ENCODE peak calls at places on chromosome 12, in ten cellular contexts. F is SJSA1, J is heart right ventricle, T is lower leg skin, A is D341Med, L is hippocampal formation, O is COR-L47, U is pancreas, G is pons, N is HTR-8/SVneo. I is an unnamed sample.
A peak's percentile ranks its signal among the peaks of the same experiment; 100 is the strongest.

GRCh38 chr12:111578276-111578970 is 20.7 kb downstream of the ATXN2 start:
- DNase-seq in G (no peak), A (no peak), F (peak; percentile 100), T (no peak), O (no peak), L (no peak), J (no peak), N (peak; percentile 53), U (no peak), I (peak; percentile 80)

GRCh38 chr12:106178582-106178981 is 39.8 kb upstream of the NUAK1 start:
- DNase-seq in T (no peak), U (no peak), G (no peak), A (no peak), O (no peak), N (no peak), J (no peak), F (no peak), L (no peak), I (no peak)

GRCh38 chr12:7989827-7990491 is 42.6 kb upstream of the FOXJ2 start:
- DNase-seq in A (no peak), T (peak; percentile 71), G (no peak), U (no peak), L (no peak), O (no peak), J (no peak), N (no peak), F (no peak), I (no peak)

GRCh38 chr12:15590180-15590826 is 198.9 kb downstream of the EPS8 start:
- DNase-seq in U (no peak), L (peak; percentile 79), J (no peak), G (peak; percentile 82), O (no peak), A (peak; percentile 82), N (peak; percentile 45), F (peak; percentile 61), T (peak; percentile 63), I (peak; percentile 90)

GRCh38 chr12:68487721-68488309 is 122.9 kb upstream of the RAP1B start:
- DNase-seq in F (no peak), A (no peak), N (no peak), L (no peak), O (no peak), U (no peak), T (no peak), J (no peak), G (no peak), I (peak; percentile 13)

GRCh38 chr12:112046003-112046402 is 32.8 kb downstream of the ERP29 start:
- DNase-seq in G (no peak), J (no peak), O (no peak), F (no peak), L (no peak), A (no peak), U (no peak), T (no peak), N (no peak), I (no peak)

GRCh38 chr12:116123511-116124258 is 153.8 kb downstream of the MED13L start:
- DNase-seq in T (peak; percentile 23), U (no peak), O (peak; percentile 73), G (peak; percentile 80), L (peak; percentile 20), N (no peak), A (peak; percentile 57), J (no peak), F (peak; percentile 71), I (peak; percentile 88)

GRCh38 chr12:1695836-1696670 is 5.2 kb downstream of the ADIPOR2 start:
- DNase-seq in A (no peak), F (no peak), T (no peak), L (no peak), N (no peak), J (no peak), U (no peak), G (no peak), O (no peak), I (no peak)

GRCh38 chr12:111430418-111431353 is 25.0 kb downstream of the SH2B3 start:
- DNase-seq in G (no peak), L (no peak), U (no peak), N (no peak), T (no peak), F (no peak), J (no peak), A (peak; percentile 27), O (no peak), I (no peak)

GRCh38 chr12:18750087-18750486 is 12.2 kb downstream of the CAPZA3 start:
- DNase-seq in U (no peak), T (no peak), N (no peak), A (no peak), O (no peak), F (no peak), G (no peak), J (no peak), L (no peak), I (peak; percentile 26)

GRCh38 chr12:46556820-46557524 is 184.4 kb upstream of the SLC38A2 start:
- DNase-seq in G (no peak), A (no peak), O (no peak), U (no peak), N (no peak), T (no peak), J (no peak), F (peak; percentile 44), L (no peak), I (no peak)

GRCh38 chr12:55686366-55687010 is 21.2 kb downstream of the ITGA7 start:
- DNase-seq in U (no peak), J (no peak), F (no peak), L (no peak), N (no peak), G (no peak), T (no peak), O (no peak), A (no peak), I (no peak)

GRCh38 chr12:79555006-79555925 is 135.5 kb downstream of the PAWR start:
- DNase-seq in F (peak; percentile 38), L (peak; percentile 58), G (peak; percentile 43), J (no peak), T (no peak), O (peak; percentile 39), A (no peak), U (no peak), N (no peak), I (peak; percentile 61)

GRCh38 chr12:1083888-1084262 is 92.9 kb downstream of the ERC1 start:
- DNase-seq in F (no peak), L (peak; percentile 44), T (no peak), N (no peak), G (peak; percentile 59), U (no peak), J (no peak), O (peak; percentile 77), A (no peak), I (peak; percentile 72)

I was measured in DMS53.